ENCODE peak calls at places on chromosomes 11 and 22, in eight cellular contexts. S, T, Q, A, Y, B, E and N are unnamed samples.

GRCh38 chr22:31253949-31254348 is 38.3 kb downstream of the PIK3IP1 start:
- DNase-seq in S (no peak), T (peak; percentile 48), Q (no peak), A (peak; percentile 82), Y (no peak), B (no peak), E (no peak), N (no peak)

GRCh38 chr11:17931595-17931994 is 81.3 kb downstream of the SERGEF start:
- DNase-seq in S (no peak), T (no peak), Q (no peak), A (no peak), Y (no peak), B (no peak), E (peak; percentile 17), N (no peak)

GRCh38 chr11:69644962-69645675 is 4.2 kb downstream of the CCND1 start:
- DNase-seq in S (no peak), T (no peak), Q (peak; percentile 62), A (no peak), Y (no peak), B (no peak), E (no peak), N (no peak)

GRCh38 chr22:23500508-23501208 is 79.4 kb downstream of the IGLL1 start:
- DNase-seq in S (peak; percentile 25), T (no peak), Q (peak; percentile 32), A (peak; percentile 50), Y (no peak), B (no peak), E (no peak), N (no peak)

GRCh38 chr11:126833020-126833419 is 167.6 kb downstream of the KIRREL3 start:
- DNase-seq in S (no peak), T (no peak), Q (no peak), A (no peak), Y (no peak), B (no peak), E (no peak), N (no peak)

GRCh38 chr11:13277719-13278619 is at the start of gene BMAL1:
- DNase-seq in S (peak; percentile 81), T (peak; percentile 37), Q (peak; percentile 87), A (peak; percentile 89), Y (peak; percentile 22), B (no peak), E (no peak), N (no peak)

GRCh38 chr11:69839516-69839915 is 20.3 kb upstream of the FGF3 start:
- DNase-seq in S (no peak), T (no peak), Q (no peak), A (peak; percentile 50), Y (no peak), B (no peak), E (no peak), N (no peak)

GRCh38 chr11:65781152-65781961 is 581 bp upstream of the AP5B1 start:
- DNase-seq in S (peak; percentile 60), T (no peak), Q (no peak), A (peak; percentile 84), Y (no peak), B (no peak), E (no peak), N (no peak)

GRCh38 chr22:50058338-50059184 is 463 bp upstream of the TTLL8 start:
- DNase-seq in S (no peak), T (no peak), Q (no peak), A (no peak), Y (no peak), B (no peak), E (no peak), N (no peak)

GRCh38 chr22:50059881-50060262 is 1.8 kb upstream of the TTLL8 start:
- DNase-seq in S (no peak), T (no peak), Q (no peak), A (no peak), Y (no peak), B (no peak), E (no peak), N (no peak)

GRCh38 chr22:50060441-50061140 is 2.5 kb upstream of the TTLL8 start:
- DNase-seq in S (no peak), T (no peak), Q (no peak), A (no peak), Y (no peak), B (no peak), E (no peak), N (no peak)

GRCh38 chr22:50057868-50058311 is at the start of gene TTLL8:
- DNase-seq in S (no peak), T (no peak), Q (no peak), A (no peak), Y (no peak), B (no peak), E (no peak), N (no peak)

DNA sequence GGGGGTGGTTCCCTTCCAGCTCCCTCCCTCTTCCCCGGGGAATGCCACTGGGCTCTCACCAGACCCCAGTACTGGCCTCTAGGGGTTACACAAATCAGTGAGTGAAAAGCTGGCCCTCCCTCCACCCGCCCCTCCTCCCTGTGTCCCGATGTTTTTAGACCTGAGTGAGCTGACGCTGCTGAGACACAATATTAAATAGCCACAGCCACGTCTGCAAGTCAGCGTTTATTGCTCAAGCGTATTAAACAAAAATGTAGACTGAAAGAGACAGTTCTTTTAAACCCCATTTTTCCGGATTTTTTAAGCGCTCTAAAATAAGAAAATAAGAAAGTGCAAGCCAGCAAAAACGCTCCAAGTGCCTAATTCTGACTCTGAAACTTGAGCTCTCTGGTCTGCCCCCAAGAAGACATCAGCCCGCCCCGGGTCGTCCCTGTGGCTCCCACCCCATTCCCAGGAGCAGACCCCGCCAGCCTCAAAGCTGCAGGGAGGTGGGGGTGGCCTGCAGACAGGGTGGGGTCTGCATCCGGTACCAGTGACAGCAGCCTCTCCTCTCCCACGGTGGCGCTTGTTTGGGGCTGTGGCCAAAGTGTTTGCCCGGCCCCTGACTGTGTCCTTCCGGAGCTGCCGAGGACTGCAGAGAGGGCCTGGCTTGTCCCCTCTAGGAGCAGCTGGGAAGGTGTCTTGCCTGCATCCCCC is 1.2 kb upstream of the TTLL8 start:
- DNase-seq in S (no peak), T (no peak), Q (no peak), A (no peak), Y (no peak), B (no peak), E (peak; percentile 19), N (no peak)
- TF ChIP-seq CTCF in S (no peak), T (no peak), Q (no peak), A (no peak), Y (no peak), B (no peak), E (no peak), N (no peak)

DNA sequence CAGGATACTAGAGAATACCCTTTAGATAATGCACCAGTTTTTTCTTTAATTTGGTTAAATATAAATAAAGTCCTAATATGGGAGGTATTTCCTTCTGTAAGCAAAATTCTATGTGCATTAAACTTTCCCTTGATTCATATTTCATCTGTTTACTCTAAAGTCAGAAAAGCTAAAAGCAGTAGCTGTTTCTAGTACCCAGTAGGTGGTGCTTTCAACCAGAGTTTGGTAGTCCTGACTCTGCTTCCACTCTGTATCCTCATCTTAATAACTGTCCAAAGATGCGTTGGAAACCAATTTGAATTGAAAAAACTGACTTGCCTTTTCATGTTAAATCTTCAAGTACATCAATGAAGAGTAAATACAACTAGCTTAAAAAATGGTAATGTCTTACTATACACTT is 1065.2 kb downstream of the JRKL start:
- DNase-seq in S (no peak), T (no peak), Q (no peak), A (no peak), Y (no peak), B (no peak), E (peak; percentile 0), N (no peak)
- TF ChIP-seq CTCF in S (no peak), T (peak; percentile 40), Q (peak; percentile 20), A (no peak), Y (no peak), B (no peak), E (no peak), N (no peak)

GRCh38 chr11:9790703-9791102 is 126.8 kb downstream of the SWAP70 start:
- DNase-seq in S (no peak), T (no peak), Q (no peak), A (no peak), Y (no peak), B (no peak), E (no peak), N (no peak)

GRCh38 chr11:9784602-9785315 is 120.9 kb downstream of the SWAP70 start:
- DNase-seq in S (no peak), T (no peak), Q (no peak), A (no peak), Y (no peak), B (no peak), E (no peak), N (no peak)

GRCh38 chr11:9789919-9790318 is 126.0 kb downstream of the SWAP70 start:
- DNase-seq in S (no peak), T (no peak), Q (no peak), A (no peak), Y (no peak), B (no peak), E (no peak), N (no peak)

GRCh38 chr11:9787260-9787659 is 123.4 kb downstream of the SWAP70 start:
- DNase-seq in S (no peak), T (no peak), Q (no peak), A (no peak), Y (no peak), B (no peak), E (no peak), N (no peak)

DNA sequence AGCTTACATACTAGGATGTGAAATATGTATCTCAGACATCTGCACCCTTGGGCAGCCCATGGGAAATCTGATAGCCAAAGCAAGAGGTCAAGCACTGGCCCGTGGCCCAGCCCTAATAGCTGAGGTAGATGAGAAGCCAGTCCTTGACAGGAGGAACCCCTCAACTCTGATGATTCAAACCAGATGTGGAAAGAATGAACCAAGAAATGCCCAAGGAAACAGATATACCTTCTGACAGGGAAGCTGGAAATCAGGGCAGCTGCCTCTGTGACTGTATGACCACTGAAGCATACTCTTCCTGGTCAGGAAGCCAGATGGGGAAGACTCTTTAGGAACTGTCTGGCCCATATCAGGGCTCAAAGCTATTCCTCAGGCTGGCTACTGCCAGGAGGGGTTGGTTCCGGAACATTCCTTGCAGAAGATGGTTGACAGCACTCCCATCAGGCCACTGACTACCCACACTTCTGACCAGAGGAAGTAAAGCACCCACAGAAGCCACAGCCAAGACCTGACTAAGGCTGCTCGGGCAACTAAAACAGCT is 124.2 kb downstream of the SWAP70 start:
- DNase-seq in S (peak; percentile 74), T (no peak), Q (peak; percentile 60), A (no peak), Y (peak; percentile 17), B (peak; percentile 55), E (peak; percentile 96), N (peak; percentile 87)
- TF ChIP-seq CTCF in S (no peak), T (no peak), Q (no peak), A (no peak), Y (no peak), B (no peak), E (no peak), N (no peak)

DNA sequence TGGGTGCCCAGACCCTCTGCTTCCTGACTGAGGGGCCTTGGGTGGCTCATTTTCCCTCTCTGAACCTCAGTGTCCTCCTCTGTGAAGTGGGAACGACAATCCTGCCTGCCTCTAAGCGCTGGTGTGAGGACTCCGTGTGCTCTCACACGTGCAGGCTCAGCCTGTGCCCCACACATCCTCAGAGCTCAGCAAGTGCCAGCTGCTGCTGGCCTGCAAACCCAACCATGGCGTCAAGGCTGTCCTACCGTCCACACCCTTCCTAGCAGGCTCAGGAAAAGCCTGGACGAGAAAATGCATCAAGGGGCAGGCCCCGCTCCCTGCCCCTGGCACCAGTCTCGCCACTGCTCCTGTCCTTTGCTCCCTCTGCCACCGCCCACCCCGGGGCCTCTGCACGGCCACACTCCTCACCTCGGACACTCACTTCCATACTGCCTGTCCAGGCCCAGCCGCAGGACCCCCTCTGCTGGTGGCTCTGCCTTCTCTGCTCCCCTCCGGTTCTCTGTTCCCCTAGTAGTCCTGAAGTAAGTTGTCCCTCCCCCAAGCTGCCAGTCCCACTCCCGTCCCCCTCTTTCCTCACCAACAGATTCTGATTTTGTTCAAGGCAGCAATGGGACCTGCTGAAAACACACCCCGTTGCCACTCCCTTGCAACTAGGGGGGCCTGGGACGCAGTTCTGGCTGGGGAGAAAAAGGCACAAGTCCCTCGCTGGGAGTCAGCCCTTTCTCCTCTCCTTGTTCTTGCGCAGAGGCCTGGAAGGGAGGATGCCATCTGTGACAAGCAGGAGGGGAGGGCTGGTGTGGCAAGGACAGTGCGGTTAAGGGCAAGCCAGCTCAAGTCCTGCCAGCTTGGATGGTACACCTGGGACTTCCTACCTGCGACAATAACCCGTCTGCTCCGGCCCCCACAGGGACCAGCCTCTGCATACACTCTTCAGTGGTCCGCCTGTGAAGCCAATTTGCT is 62.2 kb downstream of the ARFGAP3 start:
- DNase-seq in S (no peak), T (no peak), Q (no peak), A (no peak), Y (no peak), B (no peak), E (no peak), N (no peak)
- TF ChIP-seq CTCF in S (no peak), T (no peak), Q (no peak), A (no peak), Y (no peak), B (peak; percentile 31), E (peak; percentile 9), N (peak; percentile 21)